ENCODE peak calls at places on chromosomes 12 and 14, in ten cellular contexts. One of them, this sample, is unnamed.

GRCh38 chr12:94089891-94090290 is 58.5 kb upstream of the PLXNC1 start:
- DNase-seq in PC-9: no peak
- DNase-seq in SK-N-MC: no peak
- DNase-seq in colonic mucosa: no peak
- DNase-seq in GM23248: peak
- DNase-seq in mesenchymal stem cell: peak
- DNase-seq in CD4-positive, alpha-beta T cell: no peak
- DNase-seq in aorta: no peak
- DNase-seq in body of pancreas: no peak
- DNase-seq in cardiac muscle cell: no peak
- DNase-seq in this sample: no peak

GRCh38 chr14:34580381-34580780 is 40.9 kb upstream of the EAPP start:
- DNase-seq in aorta: peak
- DNase-seq in SK-N-MC: no peak
- DNase-seq in body of pancreas: no peak
- DNase-seq in GM23248: no peak
- DNase-seq in CD4-positive, alpha-beta T cell: no peak
- DNase-seq in cardiac muscle cell: no peak
- DNase-seq in PC-9: no peak
- DNase-seq in colonic mucosa: no peak
- DNase-seq in mesenchymal stem cell: no peak
- DNase-seq in this sample: no peak

GRCh38 chr12:111014547-111014946 is 94.2 kb upstream of the MYL2 start:
- DNase-seq in SK-N-MC: no peak
- DNase-seq in PC-9: no peak
- DNase-seq in CD4-positive, alpha-beta T cell: no peak
- DNase-seq in colonic mucosa: no peak
- DNase-seq in aorta: no peak
- DNase-seq in body of pancreas: no peak
- DNase-seq in mesenchymal stem cell: no peak
- DNase-seq in GM23248: no peak
- DNase-seq in cardiac muscle cell: no peak
- DNase-seq in this sample: no peak

GRCh38 chr14:44657153-44657552 is 150.1 kb upstream of the FSCB start:
- DNase-seq in body of pancreas: no peak
- DNase-seq in aorta: no peak
- DNase-seq in PC-9: no peak
- DNase-seq in SK-N-MC: no peak
- DNase-seq in GM23248: no peak
- DNase-seq in CD4-positive, alpha-beta T cell: no peak
- DNase-seq in mesenchymal stem cell: no peak
- DNase-seq in colonic mucosa: no peak
- DNase-seq in cardiac muscle cell: no peak
- DNase-seq in this sample: no peak

GRCh38 chr12:118356809-118357326 is 15.8 kb downstream of the TAOK3 start:
- DNase-seq in cardiac muscle cell: no peak
- DNase-seq in mesenchymal stem cell: peak
- DNase-seq in aorta: no peak
- DNase-seq in body of pancreas: no peak
- DNase-seq in GM23248: peak
- DNase-seq in PC-9: no peak
- DNase-seq in SK-N-MC: no peak
- DNase-seq in CD4-positive, alpha-beta T cell: no peak
- DNase-seq in colonic mucosa: no peak
- DNase-seq in this sample: no peak

GRCh38 chr12:89893972-89894706 is 185.5 kb upstream of the ATP2B1 start:
- DNase-seq in GM23248: peak
- DNase-seq in aorta: no peak
- DNase-seq in SK-N-MC: no peak
- DNase-seq in mesenchymal stem cell: peak
- DNase-seq in body of pancreas: no peak
- DNase-seq in CD4-positive, alpha-beta T cell: no peak
- DNase-seq in PC-9: no peak
- DNase-seq in colonic mucosa: no peak
- DNase-seq in cardiac muscle cell: no peak
- DNase-seq in this sample: no peak

GRCh38 chr12:1801285-1801975 is 18.9 kb upstream of the LRTM2 start:
- DNase-seq in CD4-positive, alpha-beta T cell: no peak
- DNase-seq in GM23248: no peak
- DNase-seq in PC-9: no peak
- DNase-seq in body of pancreas: no peak
- DNase-seq in mesenchymal stem cell: no peak
- DNase-seq in colonic mucosa: no peak
- DNase-seq in cardiac muscle cell: no peak
- DNase-seq in SK-N-MC: no peak
- DNase-seq in aorta: peak
- DNase-seq in this sample: no peak

GRCh38 chr12:21891763-21892217 is 49.4 kb downstream of the ABCC9 start:
- DNase-seq in GM23248: no peak
- DNase-seq in colonic mucosa: peak
- DNase-seq in CD4-positive, alpha-beta T cell: no peak
- DNase-seq in body of pancreas: peak
- DNase-seq in cardiac muscle cell: no peak
- DNase-seq in PC-9: no peak
- DNase-seq in aorta: no peak
- DNase-seq in SK-N-MC: no peak
- DNase-seq in mesenchymal stem cell: no peak
- DNase-seq in this sample: peak

DNA sequence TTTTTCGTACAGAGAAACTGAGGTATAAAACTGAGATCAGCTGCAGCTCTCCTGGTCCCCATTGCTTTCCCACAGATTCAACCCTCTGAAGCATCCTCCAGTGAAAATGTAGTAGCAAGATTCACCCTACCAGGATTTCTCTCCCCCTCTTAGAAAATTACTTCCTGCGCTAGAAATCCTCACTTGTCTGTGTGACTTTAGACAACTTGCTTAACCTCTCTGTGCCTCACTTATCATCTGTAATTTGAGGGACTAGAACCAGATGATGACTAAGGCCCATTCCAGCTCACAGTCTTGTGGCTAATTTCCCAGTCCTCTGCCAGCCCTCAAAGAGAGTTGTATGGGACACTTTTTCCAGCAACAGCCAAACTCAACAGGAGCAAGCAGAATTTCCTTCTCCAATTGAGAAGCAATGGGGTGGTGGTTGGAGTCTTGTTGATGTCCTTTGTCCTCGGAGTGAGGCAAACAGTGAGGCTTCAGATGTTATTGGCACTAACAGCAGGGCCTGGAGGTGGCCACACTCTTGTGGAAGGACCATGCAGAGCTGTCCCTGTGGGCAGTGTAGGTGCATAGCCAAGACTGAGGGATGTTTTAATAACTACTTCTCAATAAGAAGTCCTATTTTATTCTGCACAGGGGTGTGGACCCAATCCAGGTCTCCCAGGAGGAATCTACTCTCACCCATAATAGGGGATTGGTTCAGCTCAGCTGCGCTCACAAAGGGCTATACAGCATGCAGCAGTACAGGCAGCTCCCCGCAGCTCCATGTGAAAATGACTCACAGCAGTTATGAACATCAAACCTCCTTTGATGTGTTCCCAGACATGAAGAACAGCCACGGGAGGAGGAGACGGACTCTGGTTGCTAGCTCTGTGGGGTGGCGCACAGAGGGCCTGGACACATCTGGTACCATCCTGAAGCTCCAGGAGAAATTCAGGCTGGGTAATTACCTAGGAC is 200.1 kb downstream of the DAD1 start:
- DNase-seq in colonic mucosa: no peak
- DNase-seq in cardiac muscle cell: no peak
- DNase-seq in body of pancreas: no peak
- DNase-seq in GM23248: peak
- DNase-seq in CD4-positive, alpha-beta T cell: no peak
- DNase-seq in mesenchymal stem cell: peak
- DNase-seq in aorta: no peak
- DNase-seq in PC-9: no peak
- DNase-seq in SK-N-MC: no peak
- DNase-seq in this sample: peak
- H3K27ac ChIP-seq in colonic mucosa: no peak
- H3K27ac ChIP-seq in cardiac muscle cell: no peak
- H3K27ac ChIP-seq in body of pancreas: no peak
- H3K27ac ChIP-seq in GM23248: no peak
- H3K27ac ChIP-seq in CD4-positive, alpha-beta T cell: no peak
- H3K27ac ChIP-seq in mesenchymal stem cell: peak
- H3K27ac ChIP-seq in aorta: no peak
- H3K27ac ChIP-seq in PC-9: peak
- H3K27ac ChIP-seq in SK-N-MC: no peak
- H3K27ac ChIP-seq in this sample: peak

GRCh38 chr14:52350445-52350844 is 36.3 kb downstream of the PTGER2 start:
- DNase-seq in PC-9: no peak
- DNase-seq in aorta: no peak
- DNase-seq in body of pancreas: no peak
- DNase-seq in SK-N-MC: no peak
- DNase-seq in cardiac muscle cell: no peak
- DNase-seq in colonic mucosa: no peak
- DNase-seq in CD4-positive, alpha-beta T cell: no peak
- DNase-seq in mesenchymal stem cell: no peak
- DNase-seq in GM23248: no peak
- DNase-seq in this sample: no peak

GRCh38 chr14:52351561-52352491 is 37.7 kb downstream of the PTGER2 start:
- DNase-seq in body of pancreas: no peak
- DNase-seq in GM23248: peak
- DNase-seq in cardiac muscle cell: no peak
- DNase-seq in SK-N-MC: no peak
- DNase-seq in mesenchymal stem cell: peak
- DNase-seq in CD4-positive, alpha-beta T cell: no peak
- DNase-seq in colonic mucosa: no peak
- DNase-seq in aorta: no peak
- DNase-seq in PC-9: no peak
- DNase-seq in this sample: peak

GRCh38 chr14:52354257-52354656 is 40.1 kb downstream of the PTGER2 start:
- DNase-seq in CD4-positive, alpha-beta T cell: no peak
- DNase-seq in colonic mucosa: no peak
- DNase-seq in PC-9: no peak
- DNase-seq in SK-N-MC: no peak
- DNase-seq in GM23248: no peak
- DNase-seq in aorta: no peak
- DNase-seq in mesenchymal stem cell: no peak
- DNase-seq in cardiac muscle cell: no peak
- DNase-seq in body of pancreas: no peak
- DNase-seq in this sample: no peak

GRCh38 chr14:52351191-52351560 is 37.1 kb downstream of the PTGER2 start:
- DNase-seq in aorta: no peak
- DNase-seq in GM23248: peak
- DNase-seq in colonic mucosa: no peak
- DNase-seq in mesenchymal stem cell: peak
- DNase-seq in cardiac muscle cell: peak
- DNase-seq in SK-N-MC: no peak
- DNase-seq in PC-9: no peak
- DNase-seq in CD4-positive, alpha-beta T cell: no peak
- DNase-seq in body of pancreas: no peak
- DNase-seq in this sample: peak

DNA sequence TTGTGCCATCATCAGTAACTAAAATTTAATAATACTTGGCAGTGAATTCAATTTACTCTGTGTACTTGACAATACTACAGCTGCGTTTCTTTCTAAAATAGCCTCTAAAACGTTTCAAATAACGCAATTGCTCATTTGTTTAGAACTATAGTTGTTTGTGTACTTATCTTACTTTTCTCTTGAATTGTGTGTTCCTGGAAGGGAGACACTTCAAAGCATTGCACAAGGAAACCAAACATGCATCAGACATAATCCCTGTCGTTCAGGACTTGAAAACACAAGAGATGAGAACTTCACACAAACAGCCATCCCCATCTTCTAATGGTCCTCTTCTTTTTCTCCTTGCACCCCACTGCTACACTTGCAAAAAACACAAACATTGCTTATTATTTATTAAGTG is 38.4 kb downstream of the PTGER2 start:
- DNase-seq in GM23248: no peak
- DNase-seq in body of pancreas: no peak
- DNase-seq in SK-N-MC: no peak
- DNase-seq in colonic mucosa: no peak
- DNase-seq in mesenchymal stem cell: peak
- DNase-seq in cardiac muscle cell: no peak
- DNase-seq in CD4-positive, alpha-beta T cell: no peak
- DNase-seq in PC-9: no peak
- DNase-seq in aorta: no peak
- DNase-seq in this sample: no peak
- H3K27ac ChIP-seq in GM23248: peak
- H3K27ac ChIP-seq in body of pancreas: no peak
- H3K27ac ChIP-seq in SK-N-MC: no peak
- H3K27ac ChIP-seq in colonic mucosa: peak
- H3K27ac ChIP-seq in mesenchymal stem cell: peak
- H3K27ac ChIP-seq in cardiac muscle cell: no peak
- H3K27ac ChIP-seq in CD4-positive, alpha-beta T cell: peak
- H3K27ac ChIP-seq in PC-9: no peak
- H3K27ac ChIP-seq in aorta: no peak
- H3K27ac ChIP-seq in this sample: peak

GRCh38 chr12:124921200-124922008 is 7.0 kb upstream of the UBC start:
- DNase-seq in colonic mucosa: peak
- DNase-seq in aorta: peak
- DNase-seq in cardiac muscle cell: peak
- DNase-seq in PC-9: peak
- DNase-seq in mesenchymal stem cell: peak
- DNase-seq in GM23248: peak
- DNase-seq in SK-N-MC: peak
- DNase-seq in CD4-positive, alpha-beta T cell: peak
- DNase-seq in body of pancreas: peak
- DNase-seq in this sample: peak

GRCh38 chr12:124919646-124920352 is 5.3 kb upstream of the UBC start:
- DNase-seq in aorta: peak
- DNase-seq in body of pancreas: no peak
- DNase-seq in mesenchymal stem cell: peak
- DNase-seq in PC-9: peak
- DNase-seq in CD4-positive, alpha-beta T cell: peak
- DNase-seq in SK-N-MC: no peak
- DNase-seq in colonic mucosa: no peak
- DNase-seq in cardiac muscle cell: no peak
- DNase-seq in GM23248: peak
- DNase-seq in this sample: no peak

GRCh38 chr12:124917841-124918621 is 3.6 kb upstream of the UBC start:
- DNase-seq in body of pancreas: no peak
- DNase-seq in aorta: peak
- DNase-seq in PC-9: peak
- DNase-seq in colonic mucosa: no peak
- DNase-seq in GM23248: peak
- DNase-seq in mesenchymal stem cell: no peak
- DNase-seq in CD4-positive, alpha-beta T cell: no peak
- DNase-seq in cardiac muscle cell: no peak
- DNase-seq in SK-N-MC: no peak
- DNase-seq in this sample: peak

GRCh38 chr12:124917135-124917840 is 2.8 kb upstream of the UBC start:
- DNase-seq in PC-9: peak
- DNase-seq in cardiac muscle cell: peak
- DNase-seq in mesenchymal stem cell: peak
- DNase-seq in colonic mucosa: peak
- DNase-seq in SK-N-MC: peak
- DNase-seq in GM23248: peak
- DNase-seq in body of pancreas: peak
- DNase-seq in CD4-positive, alpha-beta T cell: peak
- DNase-seq in aorta: peak
- DNase-seq in this sample: peak

GRCh38 chr12:124920353-124920935 is 6.0 kb upstream of the UBC start:
- DNase-seq in PC-9: no peak
- DNase-seq in mesenchymal stem cell: no peak
- DNase-seq in GM23248: no peak
- DNase-seq in SK-N-MC: no peak
- DNase-seq in colonic mucosa: no peak
- DNase-seq in cardiac muscle cell: no peak
- DNase-seq in body of pancreas: no peak
- DNase-seq in aorta: peak
- DNase-seq in CD4-positive, alpha-beta T cell: no peak
- DNase-seq in this sample: no peak
- H3K27ac ChIP-seq in PC-9: peak
- H3K27ac ChIP-seq in mesenchymal stem cell: peak
- H3K27ac ChIP-seq in GM23248: peak
- H3K27ac ChIP-seq in SK-N-MC: peak
- H3K27ac ChIP-seq in colonic mucosa: peak
- H3K27ac ChIP-seq in cardiac muscle cell: peak
- H3K27ac ChIP-seq in body of pancreas: no peak
- H3K27ac ChIP-seq in aorta: peak
- H3K27ac ChIP-seq in CD4-positive, alpha-beta T cell: peak
- H3K27ac ChIP-seq in this sample: peak

GRCh38 chr14:97544581-97544980 is 747.4 kb downstream of the VRK1 start:
- DNase-seq in SK-N-MC: no peak
- DNase-seq in PC-9: no peak
- DNase-seq in colonic mucosa: no peak
- DNase-seq in CD4-positive, alpha-beta T cell: no peak
- DNase-seq in mesenchymal stem cell: no peak
- DNase-seq in body of pancreas: no peak
- DNase-seq in aorta: no peak
- DNase-seq in GM23248: no peak
- DNase-seq in cardiac muscle cell: no peak
- DNase-seq in this sample: no peak
- H3K27ac ChIP-seq in SK-N-MC: no peak
- H3K27ac ChIP-seq in PC-9: no peak
- H3K27ac ChIP-seq in colonic mucosa: no peak
- H3K27ac ChIP-seq in CD4-positive, alpha-beta T cell: no peak
- H3K27ac ChIP-seq in mesenchymal stem cell: no peak
- H3K27ac ChIP-seq in body of pancreas: no peak
- H3K27ac ChIP-seq in aorta: no peak
- H3K27ac ChIP-seq in GM23248: no peak
- H3K27ac ChIP-seq in cardiac muscle cell: no peak
- H3K27ac ChIP-seq in this sample: no peak

This sample was measured in hepatocyte.